ENCODE peak calls at places on chromosomes 4 and X, in four cellular contexts. Y is NB4, M is B cell, O is NCI-H1092 treated with DMSO at 0.1 percent for 48 hours. I is an unnamed sample.

GRCh38 chrX:118631586-118631985 is 95.8 kb upstream of the IL13RA1 start:
- DNase-seq in Y (peak), M (no peak), O (no peak), I (no peak)

GRCh38 chr4:55409468-55410171 is 13.9 kb downstream of the TMEM165 start:
- DNase-seq in Y (peak), M (peak), O (no peak), I (no peak)

GRCh38 chr4:109078724-109079123 is 223.7 kb downstream of the COL25A1 start:
- DNase-seq in Y (no peak), M (no peak), O (no peak), I (peak)

GRCh38 chr4:32192991-32193390 is 1472.8 kb downstream of the PCDH7 start:
- DNase-seq in Y (no peak), M (no peak), O (no peak), I (no peak)

GRCh38 chrX:46620505-46620904 is 46.9 kb downstream of the CHST7 start:
- DNase-seq in Y (peak), M (no peak), O (no peak), I (no peak)

GRCh38 chrX:133007458-133007857 is 49.0 kb upstream of the HS6ST2 start:
- DNase-seq in Y (no peak), M (no peak), O (no peak), I (no peak)

GRCh38 chrX:39633293-39633692 is 464.5 kb downstream of the BCOR start:
- DNase-seq in Y (peak), M (no peak), O (no peak), I (no peak)

GRCh38 chrX:155113097-155113496 is 41.8 kb downstream of the BRCC3 start:
- DNase-seq in Y (no peak), M (no peak), O (no peak), I (no peak)

GRCh38 chr4:54723220-54723619 is 65.5 kb downstream of the KIT start:
- DNase-seq in Y (no peak), M (no peak), O (peak), I (no peak)

GRCh38 chr4:137601924-137602323 is 69.6 kb upstream of the PCDH18 start:
- DNase-seq in Y (no peak), M (no peak), O (no peak), I (no peak)

GRCh38 chr4:101200561-101200960 is 146.8 kb downstream of the PPP3CA start:
- DNase-seq in Y (peak), M (no peak), O (no peak), I (peak)

GRCh38 chrX:65751511-65751910 is 84.1 kb downstream of the MSN start:
- DNase-seq in Y (peak), M (no peak), O (no peak), I (no peak)

GRCh38 chr4:24837296-24837695 is 41.9 kb downstream of the SOD3 start:
- DNase-seq in Y (no peak), M (no peak), O (no peak), I (no peak)

GRCh38 chr4:39587881-39588280 is 50.8 kb downstream of the SMIM14 start:
- DNase-seq in Y (no peak), M (no peak), O (no peak), I (peak)

GRCh38 chrX:47185241-47185640 is 8.4 kb upstream of the UBA1 start:
- DNase-seq in Y (no peak), M (no peak), O (no peak), I (no peak)

GRCh38 chr4:90328558-90328957 is 201.4 kb downstream of the CCSER1 start:
- DNase-seq in Y (peak), M (no peak), O (peak), I (peak)

GRCh38 chrX:120512627-120513026 is 43.5 kb upstream of the LAMP2 start:
- DNase-seq in Y (no peak), M (no peak), O (no peak), I (no peak)

GRCh38 chr4:52051615-52052474 is 741 bp downstream of the SPATA18 start:
- DNase-seq in Y (no peak), M (peak), O (peak), I (peak)

GRCh38 chr4:1233641-1234277 is 15.2 kb downstream of the CTBP1 start:
- DNase-seq in Y (no peak), M (no peak), O (no peak), I (peak)